ENCODE peak calls at places on chromosomes 2 and 18, in ten cellular contexts. F, H, Q, G, S, R, I, P, J and T are unnamed samples.
A peak's percentile ranks its signal among the peaks of the same experiment; 100 is the strongest.

GRCh38 chr18:33873127-33873526 is 295.1 kb downstream of the ASXL3 start:
- DNase-seq in R (no peak), P (no peak), H (no peak), G (no peak), J (no peak), I (no peak), S (no peak), F (no peak), Q (no peak), T (no peak)

GRCh38 chr2:60540054-60540453 is 13.4 kb downstream of the BCL11A start:
- DNase-seq in R (no peak), J (no peak), S (no peak), I (no peak), G (no peak), F (peak; percentile 46), H (no peak), Q (no peak), P (no peak), T (no peak)

GRCh38 chr2:168751104-168751768 is 51.2 kb upstream of the NOSTRIN start:
- DNase-seq in S (no peak), H (no peak), G (no peak), J (peak; percentile 11), F (no peak), Q (no peak), R (no peak), P (no peak), I (no peak), T (no peak)

GRCh38 chr2:28635251-28635650 is 116.4 kb upstream of the PPP1CB start:
- DNase-seq in Q (no peak), F (no peak), I (no peak), G (no peak), J (peak; percentile 26), R (no peak), H (peak; percentile 71), S (no peak), P (no peak), T (no peak)

GRCh38 chr2:31286230-31286629 is 52.3 kb downstream of the EHD3 start:
- DNase-seq in R (no peak), P (no peak), S (no peak), Q (no peak), I (no peak), F (peak; percentile 39), G (no peak), J (peak; percentile 68), H (no peak), T (no peak)

GRCh38 chr18:49016648-49017539 is 66.1 kb upstream of the SMAD7 start:
- DNase-seq in J (peak; percentile 22), R (peak; percentile 54), G (peak; percentile 60), H (peak; percentile 43), S (peak; percentile 64), P (peak; percentile 37), F (no peak), I (peak; percentile 78), Q (peak; percentile 13), T (peak; percentile 57)

GRCh38 chr18:26190506-26190905 is 35.7 kb upstream of the TAF4B start:
- DNase-seq in I (no peak), P (no peak), F (no peak), R (no peak), H (no peak), G (no peak), Q (peak; percentile 43), S (peak; percentile 88), J (no peak), T (no peak)

GRCh38 chr18:36942264-36942663 is 113.3 kb downstream of the KIAA1328 start:
- DNase-seq in Q (no peak), G (peak; percentile 18), F (no peak), I (peak; percentile 19), H (no peak), S (no peak), R (no peak), J (peak; percentile 41), P (peak; percentile 59), T (no peak)

DNA sequence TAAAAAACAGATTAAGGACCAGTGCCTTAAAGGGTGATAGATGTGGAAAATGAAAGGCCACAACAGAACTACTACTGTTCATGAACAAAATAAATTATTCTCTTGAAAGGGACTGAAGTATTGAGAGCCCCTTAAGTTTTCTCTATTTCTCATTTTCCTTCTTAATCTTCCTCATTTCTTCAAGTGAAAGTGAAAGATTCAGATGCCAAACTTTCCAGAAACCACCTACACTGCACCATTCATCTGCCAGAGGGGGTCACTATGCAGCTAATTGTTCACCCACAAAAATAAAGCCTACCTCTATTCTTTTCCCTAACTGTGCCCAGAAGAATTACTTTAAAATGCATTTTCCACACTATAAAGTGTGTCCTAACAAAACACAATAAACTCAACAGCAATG is 140.1 kb downstream of the NR4A2 start:
- DNase-seq in P (no peak), G (no peak), H (no peak), Q (no peak), I (no peak), J (peak; percentile 10), F (no peak), R (no peak), S (no peak), T (no peak)
- TF ChIP-seq CTCF in P (no peak), G (peak; percentile 32), H (no peak), Q (no peak), I (no peak), J (peak; percentile 12), F (peak; percentile 20), R (peak; percentile 29), S (peak; percentile 12), T (no peak)

DNA sequence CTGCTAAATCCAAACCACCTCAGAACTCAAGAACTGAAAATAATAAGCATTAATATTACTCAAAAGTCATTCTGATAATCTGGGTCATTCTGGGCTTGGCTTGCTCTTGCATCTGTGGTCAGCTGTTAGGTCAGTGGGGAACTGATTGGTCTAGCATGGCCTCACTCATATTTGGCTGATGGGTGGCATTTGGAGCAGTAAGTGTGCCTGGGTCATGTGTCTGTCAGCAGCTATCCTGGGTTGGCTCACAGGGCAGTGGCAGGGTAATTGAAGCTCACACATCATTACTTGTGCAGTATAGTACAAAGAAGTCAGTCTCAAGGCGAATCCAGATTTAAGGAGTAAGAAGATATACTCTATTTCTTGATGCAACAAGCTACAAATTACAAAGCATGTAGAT is 9.6 kb downstream of the RPL37A start:
- DNase-seq in G (no peak), R (no peak), S (no peak), H (no peak), F (no peak), P (no peak), J (no peak), I (no peak), Q (no peak), T (no peak)
- TF ChIP-seq POLR2A in G (no peak), R (peak; percentile 0), S (no peak), H (no peak), F (no peak), P (no peak), J (peak; percentile 7), I (peak; percentile 46), Q (no peak), T (no peak)

GRCh38 chr2:149860276-149860921 is 272.8 kb upstream of the MMADHC start:
- DNase-seq in H (peak; percentile 27), F (no peak), Q (no peak), J (peak; percentile 75), R (no peak), G (no peak), S (no peak), I (peak; percentile 39), P (no peak), T (no peak)

GRCh38 chr2:149857344-149857743 is 269.8 kb upstream of the MMADHC start:
- DNase-seq in S (no peak), R (no peak), G (no peak), F (no peak), I (no peak), P (no peak), Q (no peak), H (no peak), J (peak; percentile 45), T (no peak)

GRCh38 chr2:149858214-149858613 is 270.6 kb upstream of the MMADHC start:
- DNase-seq in J (peak; percentile 23), H (no peak), F (no peak), P (no peak), I (no peak), R (no peak), G (no peak), Q (no peak), S (no peak), T (no peak)

GRCh38 chr2:149861034-149861433 is 273.5 kb upstream of the MMADHC start:
- DNase-seq in Q (no peak), H (no peak), I (no peak), P (no peak), F (no peak), G (no peak), R (no peak), J (no peak), S (no peak), T (no peak)

DNA sequence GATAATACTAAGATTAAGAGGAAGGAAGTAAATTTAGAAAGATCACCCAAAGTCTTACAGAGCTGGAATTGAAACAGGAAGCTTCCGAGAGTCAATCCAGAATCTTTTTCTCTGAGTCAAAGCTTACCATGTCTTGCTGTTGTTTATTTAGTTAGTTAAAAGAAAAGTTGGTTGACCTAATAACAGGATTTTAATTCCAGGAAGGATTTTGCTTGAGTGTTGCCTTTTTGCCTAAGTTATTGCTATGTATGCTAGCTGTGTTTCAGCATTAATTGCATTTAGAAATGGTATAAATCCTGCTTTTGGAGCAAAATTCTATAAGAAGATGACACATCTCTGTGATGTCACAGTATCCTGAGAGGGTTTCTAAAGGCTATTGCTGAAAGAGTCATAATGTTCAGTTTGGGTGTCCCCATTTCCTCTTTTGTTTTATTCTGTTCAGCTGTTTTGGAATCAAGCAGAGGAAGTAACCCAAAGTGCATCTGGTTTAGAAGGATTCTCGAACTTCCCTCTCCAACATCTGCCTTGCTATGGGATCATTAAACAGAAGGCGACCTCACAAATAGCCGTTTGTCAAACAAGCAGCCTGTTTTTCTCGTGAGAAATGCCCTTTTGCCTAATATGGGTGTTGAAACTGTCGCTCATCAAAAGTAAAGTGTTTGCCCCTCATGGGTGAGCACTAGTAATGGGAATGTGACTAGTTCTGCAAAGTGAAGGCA is 271.5 kb upstream of the MMADHC start:
- DNase-seq in I (no peak), G (no peak), F (no peak), S (no peak), H (no peak), P (no peak), J (peak; percentile 66), R (no peak), Q (no peak), T (no peak)
- TF ChIP-seq POLR2AphosphoS5 in I (no peak), G (no peak), F (no peak), S (no peak), H (no peak), P (no peak), J (peak; percentile 11), R (no peak), Q (no peak), T (no peak)

GRCh38 chr2:73174941-73175662 is 27.3 kb upstream of the NOTO start:
- DNase-seq in H (no peak), G (no peak), S (no peak), R (no peak), J (no peak), F (no peak), I (no peak), Q (no peak), P (no peak), T (no peak)

GRCh38 chr2:73176205-73176880 is 26.0 kb upstream of the NOTO start:
- DNase-seq in R (peak; percentile 73), G (no peak), S (no peak), I (peak; percentile 47), H (peak; percentile 36), J (peak; percentile 14), P (no peak), F (no peak), Q (peak; percentile 21), T (no peak)

GRCh38 chr2:73175663-73176204 is 26.6 kb upstream of the NOTO start:
- DNase-seq in S (peak; percentile 93), J (peak; percentile 58), R (peak; percentile 79), I (peak; percentile 53), H (peak; percentile 93), P (peak; percentile 88), G (no peak), F (peak; percentile 65), Q (peak; percentile 81), T (peak; percentile 92)

GRCh38 chr2:73176881-73177644 is 25.3 kb upstream of the NOTO start:
- DNase-seq in H (peak; percentile 93), G (peak; percentile 57), S (peak; percentile 97), P (peak; percentile 94), Q (peak; percentile 92), J (peak; percentile 87), I (peak; percentile 78), R (peak; percentile 97), F (peak; percentile 86), T (peak; percentile 94)

GRCh38 chr2:73177645-73178255 is 24.6 kb upstream of the NOTO start:
- DNase-seq in G (no peak), F (no peak), S (no peak), P (no peak), H (no peak), Q (no peak), I (no peak), R (peak; percentile 57), J (no peak), T (no peak)
- TF ChIP-seq CTCF in G (no peak), F (no peak), S (peak; percentile 57), P (no peak), H (no peak), Q (no peak), I (peak; percentile 10), R (peak; percentile 20), J (no peak), T (no peak)